ENCODE peak calls at places on chromosomes 11 and 22, in ten cellular contexts. W, Z, L, O, K, E, X, I, G and U are unnamed samples.
A peak's percentile ranks its signal among the peaks of the same experiment; 100 is the strongest.

GRCh38 chr11:67662806-67663514 is 11.5 kb downstream of the ALDH3B2 start:
- DNase-seq in W (no peak), Z (no peak), L (no peak), O (no peak), K (no peak), E (no peak), X (no peak), I (no peak), G (no peak), U (no peak)

GRCh38 chr11:11982461-11982860 is 26.0 kb downstream of the DKK3 start:
- DNase-seq in W (no peak), Z (no peak), L (no peak), O (no peak), K (no peak), E (no peak), X (no peak), I (no peak), G (no peak), U (no peak)

GRCh38 chr11:35404397-35404775 is 15.0 kb downstream of the SLC1A2 start:
- DNase-seq in W (no peak), Z (peak; percentile 39), L (peak; percentile 1), O (no peak), K (no peak), E (no peak), X (peak; percentile 37), I (no peak), G (no peak), U (peak; percentile 39)

GRCh38 chr11:28951191-28951590 is 843.0 kb downstream of the METTL15 start:
- DNase-seq in W (no peak), Z (no peak), L (no peak), O (no peak), K (no peak), E (no peak), X (no peak), I (no peak), G (no peak), U (no peak)

GRCh38 chr22:39275814-39276443 is 31.1 kb upstream of the PDGFB start:
- DNase-seq in W (no peak), Z (no peak), L (no peak), O (no peak), K (no peak), E (no peak), X (no peak), I (no peak), G (no peak), U (no peak)

GRCh38 chr22:37893583-37893983 is 12.5 kb upstream of the MICALL1 start:
- DNase-seq in W (no peak), Z (no peak), L (no peak), O (no peak), K (no peak), E (no peak), X (no peak), I (no peak), G (no peak), U (no peak)

GRCh38 chr11:34599406-34599901 is 21.4 kb upstream of the EHF start:
- DNase-seq in W (no peak), Z (no peak), L (no peak), O (no peak), K (no peak), E (no peak), X (no peak), I (no peak), G (no peak), U (peak; percentile 46)

GRCh38 chr11:72789493-72790131 is 4.2 kb downstream of the STARD10 start:
- DNase-seq in W (no peak), Z (no peak), L (no peak), O (no peak), K (no peak), E (no peak), X (no peak), I (no peak), G (no peak), U (no peak)

GRCh38 chr11:16611395-16612233 is 126.8 kb upstream of the C11orf58 start:
- DNase-seq in W (no peak), Z (no peak), L (peak; percentile 80), O (no peak), K (no peak), E (no peak), X (no peak), I (no peak), G (no peak), U (peak; percentile 32)

GRCh38 chr11:45280449-45280848 is 5.7 kb downstream of the SYT13 start:
- DNase-seq in W (no peak), Z (no peak), L (peak; percentile 99), O (no peak), K (no peak), E (no peak), X (no peak), I (no peak), G (peak; percentile 65), U (no peak)

GRCh38 chr11:79055866-79056632 is 384.8 kb downstream of the TENM4 start:
- DNase-seq in W (no peak), Z (no peak), L (no peak), O (no peak), K (no peak), E (no peak), X (no peak), I (no peak), G (no peak), U (no peak)

GRCh38 chr11:12074529-12075195 is 35.7 kb upstream of the MICAL2 start:
- DNase-seq in W (no peak), Z (no peak), L (no peak), O (no peak), K (no peak), E (no peak), X (no peak), I (no peak), G (no peak), U (no peak)

GRCh38 chr22:39253427-39254070 is 8.8 kb upstream of the PDGFB start:
- DNase-seq in W (no peak), Z (peak; percentile 83), L (peak; percentile 29), O (no peak), K (no peak), E (no peak), X (no peak), I (no peak), G (no peak), U (peak; percentile 51)

GRCh38 chr11:117449111-117449693 is 121.5 kb downstream of the CEP164 start:
- DNase-seq in W (no peak), Z (no peak), L (no peak), O (no peak), K (no peak), E (no peak), X (no peak), I (no peak), G (no peak), U (no peak)

GRCh38 chr11:118227865-118228785 is 3.3 kb upstream of the JAML start:
- DNase-seq in W (peak; percentile 37), Z (no peak), L (no peak), O (peak; percentile 38), K (no peak), E (no peak), X (no peak), I (no peak), G (no peak), U (peak; percentile 83)

GRCh38 chr22:34702279-34702678 is 363.7 kb upstream of the ISX start:
- DNase-seq in W (no peak), Z (no peak), L (no peak), O (no peak), K (no peak), E (no peak), X (no peak), I (no peak), G (no peak), U (no peak)

GRCh38 chr11:73158356-73159051 is 16.4 kb upstream of the FCHSD2 start:
- DNase-seq in W (no peak), Z (no peak), L (no peak), O (no peak), K (no peak), E (no peak), X (no peak), I (no peak), G (no peak), U (no peak)

GRCh38 chr11:34775417-34775888 is 140.7 kb downstream of the APIP start:
- DNase-seq in W (no peak), Z (no peak), L (no peak), O (no peak), K (no peak), E (no peak), X (no peak), I (no peak), G (no peak), U (no peak)

GRCh38 chr22:36486619-36487384 is 5.4 kb upstream of the TXN2 start:
- DNase-seq in W (peak; percentile 65), Z (peak; percentile 40), L (no peak), O (peak; percentile 62), K (peak; percentile 31), E (peak; percentile 26), X (peak; percentile 32), I (peak; percentile 60), G (no peak), U (peak; percentile 66)

GRCh38 chr11:69493931-69494821 is 12.7 kb downstream of the LINC01488 start:
- DNase-seq in W (no peak), Z (no peak), L (no peak), O (no peak), K (no peak), E (no peak), X (no peak), I (no peak), G (no peak), U (no peak)

GRCh38 chr22:23514317-23515038 is 65.6 kb downstream of the IGLL1 start:
- DNase-seq in W (no peak), Z (no peak), L (no peak), O (no peak), K (no peak), E (no peak), X (no peak), I (no peak), G (no peak), U (no peak)

GRCh38 chr11:36453678-36454077 is 56.4 kb downstream of the TRAF6 start:
- DNase-seq in W (no peak), Z (no peak), L (no peak), O (no peak), K (no peak), E (peak; percentile 34), X (no peak), I (no peak), G (no peak), U (peak; percentile 19)

GRCh38 chr11:28559497-28559896 is 451.3 kb downstream of the METTL15 start:
- DNase-seq in W (no peak), Z (no peak), L (no peak), O (no peak), K (no peak), E (no peak), X (no peak), I (no peak), G (no peak), U (no peak)

GRCh38 chr22:27880778-27881394 is 38.2 kb downstream of the PITPNB start:
- DNase-seq in W (peak; percentile 13), Z (peak; percentile 63), L (peak; percentile 60), O (peak; percentile 42), K (no peak), E (peak; percentile 3), X (no peak), I (no peak), G (no peak), U (peak; percentile 74)

GRCh38 chr11:62186195-62186594 is 3.8 kb upstream of the SCGB1D1 start:
- DNase-seq in W (no peak), Z (no peak), L (peak; percentile 92), O (no peak), K (no peak), E (no peak), X (no peak), I (no peak), G (no peak), U (no peak)

GRCh38 chr11:697028-697491 is 1.4 kb downstream of the TMEM80 start:
- DNase-seq in W (no peak), Z (peak; percentile 78), L (no peak), O (no peak), K (no peak), E (no peak), X (no peak), I (no peak), G (no peak), U (no peak)